ENCODE peak calls at places on chromosomes 2 and 18, in five cellular contexts. One of them, this sample, is unnamed.

GRCh38 chr2:66446178-66446860 is 11.4 kb downstream of the MEIS1 start:
- DNase-seq in amniotic stem cell: no peak
- DNase-seq in PC-9: no peak
- DNase-seq in fibroblast of the aortic adventitia: peak
- DNase-seq in endodermal cell: peak
- DNase-seq in this sample: no peak

GRCh38 chr2:195633974-195634373 is 23.1 kb upstream of the SLC39A10 start:
- DNase-seq in PC-9: no peak
- DNase-seq in endodermal cell: no peak
- DNase-seq in amniotic stem cell: no peak
- DNase-seq in fibroblast of the aortic adventitia: no peak
- DNase-seq in this sample: no peak

GRCh38 chr2:159677654-159678053 is 34.7 kb upstream of the MARCHF7 start:
- DNase-seq in endodermal cell: no peak
- DNase-seq in PC-9: no peak
- DNase-seq in amniotic stem cell: no peak
- DNase-seq in fibroblast of the aortic adventitia: peak
- DNase-seq in this sample: no peak

GRCh38 chr2:26534098-26534864 is 56.4 kb upstream of the OTOF start:
- DNase-seq in amniotic stem cell: no peak
- DNase-seq in fibroblast of the aortic adventitia: peak
- DNase-seq in endodermal cell: peak
- DNase-seq in PC-9: peak
- DNase-seq in this sample: no peak

GRCh38 chr18:27007880-27008279 is 142.4 kb upstream of the AQP4 start:
- DNase-seq in PC-9: no peak
- DNase-seq in amniotic stem cell: no peak
- DNase-seq in endodermal cell: no peak
- DNase-seq in fibroblast of the aortic adventitia: no peak
- DNase-seq in this sample: no peak

GRCh38 chr2:216572582-216573578 is 60.3 kb upstream of the IGFBP2 start:
- DNase-seq in PC-9: no peak
- DNase-seq in amniotic stem cell: no peak
- DNase-seq in endodermal cell: no peak
- DNase-seq in fibroblast of the aortic adventitia: peak
- DNase-seq in this sample: no peak

GRCh38 chr2:157696036-157696435 is 67.4 kb upstream of the ACVR1C start:
- DNase-seq in amniotic stem cell: no peak
- DNase-seq in fibroblast of the aortic adventitia: peak
- DNase-seq in endodermal cell: no peak
- DNase-seq in PC-9: no peak
- DNase-seq in this sample: no peak

GRCh38 chr2:222320441-222321395 is 21.9 kb upstream of the PAX3 start:
- DNase-seq in fibroblast of the aortic adventitia: no peak
- DNase-seq in amniotic stem cell: no peak
- DNase-seq in endodermal cell: peak
- DNase-seq in PC-9: no peak
- DNase-seq in this sample: no peak

GRCh38 chr18:74951165-74951760 is 257.7 kb downstream of the PTGR3 start:
- DNase-seq in fibroblast of the aortic adventitia: peak
- DNase-seq in endodermal cell: no peak
- DNase-seq in amniotic stem cell: peak
- DNase-seq in PC-9: peak
- DNase-seq in this sample: no peak

GRCh38 chr2:215791481-215791937 is 221.8 kb downstream of the MREG start:
- DNase-seq in amniotic stem cell: no peak
- DNase-seq in PC-9: peak
- DNase-seq in endodermal cell: no peak
- DNase-seq in fibroblast of the aortic adventitia: no peak
- DNase-seq in this sample: no peak

GRCh38 chr18:58338961-58339722 is 289.7 kb downstream of the ALPK2 start:
- DNase-seq in PC-9: no peak
- DNase-seq in fibroblast of the aortic adventitia: peak
- DNase-seq in amniotic stem cell: no peak
- DNase-seq in endodermal cell: peak
- DNase-seq in this sample: no peak

GRCh38 chr2:224983719-224984388 is 58.4 kb downstream of the DOCK10 start:
- DNase-seq in PC-9: no peak
- DNase-seq in endodermal cell: no peak
- DNase-seq in fibroblast of the aortic adventitia: peak
- DNase-seq in amniotic stem cell: no peak
- DNase-seq in this sample: no peak

GRCh38 chr2:2189112-2189398 is 142.0 kb downstream of the MYT1L start:
- DNase-seq in amniotic stem cell: no peak
- DNase-seq in fibroblast of the aortic adventitia: no peak
- DNase-seq in PC-9: no peak
- DNase-seq in endodermal cell: no peak
- DNase-seq in this sample: no peak

GRCh38 chr2:47118581-47118980 is 36.5 kb downstream of the STPG4 start:
- DNase-seq in fibroblast of the aortic adventitia: no peak
- DNase-seq in amniotic stem cell: no peak
- DNase-seq in endodermal cell: no peak
- DNase-seq in PC-9: no peak
- DNase-seq in this sample: no peak

GRCh38 chr2:175560521-175561164 is 379.1 kb upstream of the ATP5MC3 start:
- DNase-seq in PC-9: no peak
- DNase-seq in endodermal cell: no peak
- DNase-seq in fibroblast of the aortic adventitia: no peak
- DNase-seq in amniotic stem cell: no peak
- DNase-seq in this sample: no peak

GRCh38 chr2:166900700-166901099 is 12.4 kb downstream of the XIRP2 start:
- DNase-seq in PC-9: no peak
- DNase-seq in amniotic stem cell: no peak
- DNase-seq in endodermal cell: peak
- DNase-seq in fibroblast of the aortic adventitia: peak
- DNase-seq in this sample: no peak

GRCh38 chr2:40072442-40073232 is 293.6 kb upstream of the THUMPD2 start:
- DNase-seq in fibroblast of the aortic adventitia: no peak
- DNase-seq in endodermal cell: no peak
- DNase-seq in PC-9: no peak
- DNase-seq in amniotic stem cell: no peak
- DNase-seq in this sample: no peak

GRCh38 chr2:86372641-86373502 is 35.4 kb upstream of the REEP1 start:
- DNase-seq in endodermal cell: peak
- DNase-seq in fibroblast of the aortic adventitia: peak
- DNase-seq in PC-9: no peak
- DNase-seq in amniotic stem cell: peak
- DNase-seq in this sample: no peak

GRCh38 chr18:35355140-35355618 is 11.0 kb upstream of the ZNF24 start:
- DNase-seq in PC-9: no peak
- DNase-seq in fibroblast of the aortic adventitia: peak
- DNase-seq in amniotic stem cell: peak
- DNase-seq in endodermal cell: peak
- DNase-seq in this sample: peak

GRCh38 chr2:85601771-85602475 is 575 bp downstream of the TMEM150A start:
- DNase-seq in fibroblast of the aortic adventitia: peak
- DNase-seq in endodermal cell: no peak
- DNase-seq in PC-9: no peak
- DNase-seq in amniotic stem cell: no peak
- DNase-seq in this sample: no peak

GRCh38 chr2:136008205-136008865 is 22.9 kb upstream of the DARS1 start:
- DNase-seq in endodermal cell: no peak
- DNase-seq in amniotic stem cell: no peak
- DNase-seq in PC-9: no peak
- DNase-seq in fibroblast of the aortic adventitia: no peak
- DNase-seq in this sample: peak

GRCh38 chr2:45470531-45470930 is 140.5 kb downstream of the SRBD1 start:
- DNase-seq in endodermal cell: no peak
- DNase-seq in PC-9: no peak
- DNase-seq in fibroblast of the aortic adventitia: peak
- DNase-seq in amniotic stem cell: no peak
- DNase-seq in this sample: no peak

GRCh38 chr2:224895377-224895776 is 146.9 kb downstream of the DOCK10 start:
- DNase-seq in endodermal cell: no peak
- DNase-seq in fibroblast of the aortic adventitia: no peak
- DNase-seq in PC-9: no peak
- DNase-seq in amniotic stem cell: no peak
- DNase-seq in this sample: no peak

GRCh38 chr18:49723648-49724180 is 89.6 kb downstream of the ACAA2 start:
- DNase-seq in endodermal cell: peak
- DNase-seq in amniotic stem cell: no peak
- DNase-seq in fibroblast of the aortic adventitia: peak
- DNase-seq in PC-9: peak
- DNase-seq in this sample: no peak

GRCh38 chr2:207528980-207529329 is 807 bp upstream of the CREB1 start:
- DNase-seq in endodermal cell: no peak
- DNase-seq in fibroblast of the aortic adventitia: peak
- DNase-seq in PC-9: no peak
- DNase-seq in amniotic stem cell: no peak
- DNase-seq in this sample: no peak

GRCh38 chr2:203737360-203737759 is 30.9 kb downstream of the CD28 start:
- DNase-seq in PC-9: no peak
- DNase-seq in amniotic stem cell: no peak
- DNase-seq in fibroblast of the aortic adventitia: peak
- DNase-seq in endodermal cell: no peak
- DNase-seq in this sample: no peak

GRCh38 chr2:80531319-80531718 is 226.8 kb upstream of the LRRTM1 start:
- DNase-seq in amniotic stem cell: no peak
- DNase-seq in PC-9: no peak
- DNase-seq in fibroblast of the aortic adventitia: no peak
- DNase-seq in endodermal cell: no peak
- DNase-seq in this sample: no peak

GRCh38 chr18:67776929-67777328 is 260.4 kb upstream of the DSEL start:
- DNase-seq in PC-9: no peak
- DNase-seq in fibroblast of the aortic adventitia: peak
- DNase-seq in endodermal cell: no peak
- DNase-seq in amniotic stem cell: no peak
- DNase-seq in this sample: no peak

GRCh38 chr18:58529714-58530354 is 99.1 kb downstream of the ALPK2 start:
- DNase-seq in fibroblast of the aortic adventitia: peak
- DNase-seq in amniotic stem cell: peak
- DNase-seq in endodermal cell: peak
- DNase-seq in PC-9: no peak
- DNase-seq in this sample: peak

GRCh38 chr18:31044926-31045325 is 2.4 kb upstream of the DSC3 start:
- DNase-seq in PC-9: no peak
- DNase-seq in endodermal cell: no peak
- DNase-seq in amniotic stem cell: no peak
- DNase-seq in fibroblast of the aortic adventitia: no peak
- DNase-seq in this sample: no peak

GRCh38 chr2:12293868-12294267 is 422.9 kb upstream of the TRIB2 start:
- DNase-seq in fibroblast of the aortic adventitia: no peak
- DNase-seq in endodermal cell: no peak
- DNase-seq in PC-9: no peak
- DNase-seq in amniotic stem cell: no peak
- DNase-seq in this sample: no peak

GRCh38 chr2:231409773-231410172 is 14.3 kb downstream of the B3GNT7 start:
- DNase-seq in endodermal cell: no peak
- DNase-seq in amniotic stem cell: no peak
- DNase-seq in PC-9: no peak
- DNase-seq in fibroblast of the aortic adventitia: no peak
- DNase-seq in this sample: no peak

GRCh38 chr18:69882965-69883668 is 64.6 kb downstream of the CD226 start:
- DNase-seq in PC-9: no peak
- DNase-seq in amniotic stem cell: no peak
- DNase-seq in fibroblast of the aortic adventitia: no peak
- DNase-seq in endodermal cell: no peak
- DNase-seq in this sample: no peak

GRCh38 chr2:66790651-66791181 is 355.8 kb downstream of the MEIS1 start:
- DNase-seq in amniotic stem cell: no peak
- DNase-seq in fibroblast of the aortic adventitia: peak
- DNase-seq in PC-9: no peak
- DNase-seq in endodermal cell: no peak
- DNase-seq in this sample: no peak

This sample was measured in CMK.